ENCODE peak calls at places on chromosomes 4 and X, in seven cellular contexts. One of them, this sample, is unnamed.

GRCh38 chr4:36111180-36111579 is 133.1 kb downstream of the ARAP2 start:
- DNase-seq in IMR-90: peak
- DNase-seq in astrocyte: peak
- DNase-seq in fibroblast of the aortic adventitia: no peak
- DNase-seq in adrenal gland: no peak
- DNase-seq in brain microvascular endothelial cell: no peak
- DNase-seq in left lung: no peak
- DNase-seq in this sample: no peak

GRCh38 chrX:150361777-150362351 is 1.3 kb upstream of the MAMLD1 start:
- DNase-seq in IMR-90: peak
- DNase-seq in astrocyte: peak
- DNase-seq in fibroblast of the aortic adventitia: peak
- DNase-seq in adrenal gland: no peak
- DNase-seq in brain microvascular endothelial cell: no peak
- DNase-seq in left lung: no peak
- DNase-seq in this sample: no peak

GRCh38 chr4:179285696-179286095 is 1843.5 kb upstream of the AGA start:
- DNase-seq in IMR-90: no peak
- DNase-seq in astrocyte: no peak
- DNase-seq in fibroblast of the aortic adventitia: no peak
- DNase-seq in adrenal gland: no peak
- DNase-seq in brain microvascular endothelial cell: no peak
- DNase-seq in left lung: no peak
- DNase-seq in this sample: no peak

GRCh38 chr4:139978692-139979091 is 175.3 kb downstream of the MAML3 start:
- DNase-seq in IMR-90: no peak
- DNase-seq in astrocyte: no peak
- DNase-seq in fibroblast of the aortic adventitia: no peak
- DNase-seq in adrenal gland: no peak
- DNase-seq in brain microvascular endothelial cell: no peak
- DNase-seq in left lung: peak
- DNase-seq in this sample: no peak

GRCh38 chrX:20418379-20418778 is 151.7 kb upstream of the RPS6KA3 start:
- DNase-seq in IMR-90: no peak
- DNase-seq in astrocyte: no peak
- DNase-seq in fibroblast of the aortic adventitia: no peak
- DNase-seq in adrenal gland: no peak
- DNase-seq in brain microvascular endothelial cell: no peak
- DNase-seq in left lung: no peak
- DNase-seq in this sample: no peak

GRCh38 chrX:155434906-155435743 is 23.3 kb downstream of the F8A3 start:
- DNase-seq in IMR-90: no peak
- DNase-seq in astrocyte: no peak
- DNase-seq in fibroblast of the aortic adventitia: peak
- DNase-seq in adrenal gland: no peak
- DNase-seq in brain microvascular endothelial cell: no peak
- DNase-seq in left lung: no peak
- DNase-seq in this sample: no peak

GRCh38 chr4:153527690-153528089 is 61.5 kb downstream of the TMEM131L start:
- DNase-seq in IMR-90: no peak
- DNase-seq in astrocyte: no peak
- DNase-seq in fibroblast of the aortic adventitia: no peak
- DNase-seq in adrenal gland: no peak
- DNase-seq in brain microvascular endothelial cell: no peak
- DNase-seq in left lung: no peak
- DNase-seq in this sample: no peak

GRCh38 chr4:51844157-51845054 is 1.5 kb downstream of the DCUN1D4 start:
- DNase-seq in IMR-90: peak
- DNase-seq in astrocyte: peak
- DNase-seq in fibroblast of the aortic adventitia: peak
- DNase-seq in adrenal gland: peak
- DNase-seq in brain microvascular endothelial cell: peak
- DNase-seq in left lung: peak
- DNase-seq in this sample: peak

GRCh38 chrX:124507276-124507675 is 160.9 kb downstream of the SH2D1A start:
- DNase-seq in IMR-90: no peak
- DNase-seq in astrocyte: peak
- DNase-seq in fibroblast of the aortic adventitia: no peak
- DNase-seq in adrenal gland: no peak
- DNase-seq in brain microvascular endothelial cell: no peak
- DNase-seq in left lung: no peak
- DNase-seq in this sample: no peak

GRCh38 chr4:57044996-57045395 is 65.2 kb downstream of the IGFBP7 start:
- DNase-seq in IMR-90: peak
- DNase-seq in astrocyte: peak
- DNase-seq in fibroblast of the aortic adventitia: peak
- DNase-seq in adrenal gland: no peak
- DNase-seq in brain microvascular endothelial cell: no peak
- DNase-seq in left lung: no peak
- DNase-seq in this sample: peak

GRCh38 chr4:26459054-26459755 is 31.1 kb downstream of the CCKAR start:
- DNase-seq in IMR-90: peak
- DNase-seq in astrocyte: peak
- DNase-seq in fibroblast of the aortic adventitia: peak
- DNase-seq in adrenal gland: peak
- DNase-seq in brain microvascular endothelial cell: no peak
- DNase-seq in left lung: no peak
- DNase-seq in this sample: peak

GRCh38 chrX:133254666-133255065 is 36.5 kb upstream of the TFDP3 start:
- DNase-seq in IMR-90: peak
- DNase-seq in astrocyte: peak
- DNase-seq in fibroblast of the aortic adventitia: peak
- DNase-seq in adrenal gland: no peak
- DNase-seq in brain microvascular endothelial cell: peak
- DNase-seq in left lung: no peak
- DNase-seq in this sample: peak

GRCh38 chr4:46270986-46271596 is 118.8 kb downstream of the GABRA2 start:
- DNase-seq in IMR-90: peak
- DNase-seq in astrocyte: peak
- DNase-seq in fibroblast of the aortic adventitia: no peak
- DNase-seq in adrenal gland: no peak
- DNase-seq in brain microvascular endothelial cell: no peak
- DNase-seq in left lung: no peak
- DNase-seq in this sample: no peak

DNA sequence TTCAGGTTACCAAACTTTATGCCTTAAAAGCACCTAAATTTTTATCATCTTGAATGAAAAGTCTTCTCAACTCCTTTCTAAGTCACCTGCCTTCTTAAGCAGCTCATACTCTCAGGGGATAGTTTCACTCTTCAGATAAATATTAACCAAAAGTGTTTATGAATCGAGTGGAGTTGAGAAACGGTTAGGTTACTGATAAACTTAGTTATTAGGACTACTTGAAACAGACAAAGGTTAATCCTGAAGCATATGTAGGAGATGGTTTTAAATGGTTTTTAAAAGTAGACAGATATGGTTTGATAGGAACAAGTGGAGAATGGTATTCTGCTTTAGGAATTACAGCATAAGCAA is 32.8 kb downstream of the CLDN22 start:
- DNase-seq in IMR-90: no peak
- DNase-seq in astrocyte: no peak
- DNase-seq in fibroblast of the aortic adventitia: no peak
- DNase-seq in adrenal gland: no peak
- DNase-seq in brain microvascular endothelial cell: no peak
- DNase-seq in left lung: no peak
- DNase-seq in this sample: no peak
- TF ChIP-seq CTCF in IMR-90: no peak
- TF ChIP-seq CTCF in astrocyte: no peak
- TF ChIP-seq CTCF in fibroblast of the aortic adventitia: no peak
- TF ChIP-seq CTCF in adrenal gland: no peak
- TF ChIP-seq CTCF in brain microvascular endothelial cell: no peak
- TF ChIP-seq CTCF in left lung: no peak
- TF ChIP-seq CTCF in this sample: no peak

GRCh38 chr4:165330071-165330470 is 2.6 kb downstream of the MSMO1 start:
- DNase-seq in IMR-90: no peak
- DNase-seq in astrocyte: no peak
- DNase-seq in fibroblast of the aortic adventitia: no peak
- DNase-seq in adrenal gland: no peak
- DNase-seq in brain microvascular endothelial cell: no peak
- DNase-seq in left lung: no peak
- DNase-seq in this sample: no peak
- H3K4me3 ChIP-seq in IMR-90: no peak
- H3K4me3 ChIP-seq in astrocyte: peak
- H3K4me3 ChIP-seq in fibroblast of the aortic adventitia: peak
- H3K4me3 ChIP-seq in adrenal gland: no peak
- H3K4me3 ChIP-seq in brain microvascular endothelial cell: peak
- H3K4me3 ChIP-seq in left lung: no peak
- H3K4me3 ChIP-seq in this sample: no peak

GRCh38 chrX:38652934-38653442 is 91.6 kb downstream of the TSPAN7 start:
- DNase-seq in IMR-90: no peak
- DNase-seq in astrocyte: no peak
- DNase-seq in fibroblast of the aortic adventitia: no peak
- DNase-seq in adrenal gland: no peak
- DNase-seq in brain microvascular endothelial cell: no peak
- DNase-seq in left lung: no peak
- DNase-seq in this sample: no peak
- TF ChIP-seq CTCF in IMR-90: no peak
- TF ChIP-seq CTCF in astrocyte: no peak
- TF ChIP-seq CTCF in fibroblast of the aortic adventitia: no peak
- TF ChIP-seq CTCF in adrenal gland: no peak
- TF ChIP-seq CTCF in brain microvascular endothelial cell: no peak
- TF ChIP-seq CTCF in left lung: no peak
- TF ChIP-seq CTCF in this sample: no peak

GRCh38 chr4:2934077-2934812 is 29.0 kb downstream of the NOP14 start:
- DNase-seq in IMR-90: peak
- DNase-seq in astrocyte: peak
- DNase-seq in fibroblast of the aortic adventitia: peak
- DNase-seq in adrenal gland: no peak
- DNase-seq in brain microvascular endothelial cell: peak
- DNase-seq in left lung: peak
- DNase-seq in this sample: no peak
- H3K4me3 ChIP-seq in IMR-90: peak
- H3K4me3 ChIP-seq in astrocyte: peak
- H3K4me3 ChIP-seq in fibroblast of the aortic adventitia: peak
- H3K4me3 ChIP-seq in adrenal gland: no peak
- H3K4me3 ChIP-seq in brain microvascular endothelial cell: peak
- H3K4me3 ChIP-seq in left lung: peak
- H3K4me3 ChIP-seq in this sample: peak

GRCh38 chrX:83658731-83659130 is 150.6 kb downstream of the POU3F4 start:
- DNase-seq in IMR-90: no peak
- DNase-seq in astrocyte: no peak
- DNase-seq in fibroblast of the aortic adventitia: no peak
- DNase-seq in adrenal gland: no peak
- DNase-seq in brain microvascular endothelial cell: no peak
- DNase-seq in left lung: no peak
- DNase-seq in this sample: no peak
- TF ChIP-seq CTCF in IMR-90: no peak
- TF ChIP-seq CTCF in astrocyte: no peak
- TF ChIP-seq CTCF in fibroblast of the aortic adventitia: no peak
- TF ChIP-seq CTCF in adrenal gland: no peak
- TF ChIP-seq CTCF in brain microvascular endothelial cell: no peak
- TF ChIP-seq CTCF in left lung: no peak
- TF ChIP-seq CTCF in this sample: no peak

GRCh38 chr4:158005021-158005420 is 167.8 kb downstream of the GASK1B start:
- DNase-seq in IMR-90: no peak
- DNase-seq in astrocyte: no peak
- DNase-seq in fibroblast of the aortic adventitia: no peak
- DNase-seq in adrenal gland: no peak
- DNase-seq in brain microvascular endothelial cell: no peak
- DNase-seq in left lung: no peak
- DNase-seq in this sample: no peak

GRCh38 chr4:158002203-158002602 is 170.6 kb downstream of the GASK1B start:
- DNase-seq in IMR-90: no peak
- DNase-seq in astrocyte: no peak
- DNase-seq in fibroblast of the aortic adventitia: no peak
- DNase-seq in adrenal gland: no peak
- DNase-seq in brain microvascular endothelial cell: no peak
- DNase-seq in left lung: no peak
- DNase-seq in this sample: no peak

GRCh38 chr4:158006973-158007372 is 165.9 kb downstream of the GASK1B start:
- DNase-seq in IMR-90: no peak
- DNase-seq in astrocyte: no peak
- DNase-seq in fibroblast of the aortic adventitia: peak
- DNase-seq in adrenal gland: no peak
- DNase-seq in brain microvascular endothelial cell: no peak
- DNase-seq in left lung: no peak
- DNase-seq in this sample: no peak

GRCh38 chr4:158003212-158003611 is 169.6 kb downstream of the GASK1B start:
- DNase-seq in IMR-90: peak
- DNase-seq in astrocyte: no peak
- DNase-seq in fibroblast of the aortic adventitia: no peak
- DNase-seq in adrenal gland: no peak
- DNase-seq in brain microvascular endothelial cell: no peak
- DNase-seq in left lung: no peak
- DNase-seq in this sample: no peak

DNA sequence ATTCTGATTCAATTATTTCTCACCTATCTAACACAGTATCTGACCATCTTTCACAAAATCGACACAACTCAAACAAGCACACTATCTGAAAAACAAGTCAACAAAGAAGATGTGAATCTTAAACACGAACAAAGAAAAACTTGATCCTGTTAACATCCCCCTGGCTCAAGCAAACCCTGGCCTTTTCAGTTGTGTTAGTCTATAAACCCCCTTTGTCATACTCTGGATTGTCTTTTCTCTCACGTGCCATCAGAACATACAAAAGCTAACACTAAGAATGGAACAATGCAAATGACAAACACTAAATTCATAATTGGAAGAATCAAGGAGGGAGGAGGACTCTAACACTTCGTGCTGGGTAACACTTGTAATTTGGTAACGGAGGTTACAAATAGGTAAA is 168.7 kb downstream of the GASK1B start:
- DNase-seq in IMR-90: no peak
- DNase-seq in astrocyte: no peak
- DNase-seq in fibroblast of the aortic adventitia: no peak
- DNase-seq in adrenal gland: no peak
- DNase-seq in brain microvascular endothelial cell: no peak
- DNase-seq in left lung: no peak
- DNase-seq in this sample: no peak
- H3K4me3 ChIP-seq in IMR-90: no peak
- H3K4me3 ChIP-seq in astrocyte: no peak
- H3K4me3 ChIP-seq in fibroblast of the aortic adventitia: no peak
- H3K4me3 ChIP-seq in adrenal gland: no peak
- H3K4me3 ChIP-seq in brain microvascular endothelial cell: no peak
- H3K4me3 ChIP-seq in left lung: no peak
- H3K4me3 ChIP-seq in this sample: no peak

GRCh38 chr4:106522839-106523238 is 154.3 kb upstream of the GIMD1 start:
- DNase-seq in IMR-90: peak
- DNase-seq in astrocyte: no peak
- DNase-seq in fibroblast of the aortic adventitia: no peak
- DNase-seq in adrenal gland: no peak
- DNase-seq in brain microvascular endothelial cell: peak
- DNase-seq in left lung: no peak
- DNase-seq in this sample: no peak
- TF ChIP-seq CTCF in IMR-90: no peak
- TF ChIP-seq CTCF in astrocyte: peak
- TF ChIP-seq CTCF in fibroblast of the aortic adventitia: peak
- TF ChIP-seq CTCF in adrenal gland: no peak
- TF ChIP-seq CTCF in brain microvascular endothelial cell: peak
- TF ChIP-seq CTCF in left lung: no peak
- TF ChIP-seq CTCF in this sample: peak